ENCODE peak calls at places on chromosomes 11 and 22, in five cellular contexts. C is mesenchymal stem cell, D is Peyer's patch, O is HepG2, Y is DND-41. J is an unnamed sample.

GRCh38 chr11:64790205-64791095 is 12.1 kb upstream of the SF1 start:
- DNase-seq in C (no peak), D (no peak), O (no peak), Y (no peak), J (no peak)

GRCh38 chr11:58636587-58636986 is 14.1 kb downstream of the CNTF start:
- DNase-seq in C (no peak), D (no peak), O (no peak), Y (no peak), J (no peak)

GRCh38 chr11:72220696-72221363 is 3.7 kb upstream of the INPPL1 start:
- DNase-seq in C (no peak), D (no peak), O (no peak), Y (no peak), J (no peak)

GRCh38 chr11:73416711-73417265 is 40.6 kb downstream of the RELT start:
- DNase-seq in C (peak; percentile 48), D (no peak), O (no peak), Y (no peak), J (no peak)

GRCh38 chr22:44049369-44050231 is 25.5 kb downstream of the PARVB start:
- DNase-seq in C (no peak), D (no peak), O (no peak), Y (peak; percentile 56), J (no peak)

GRCh38 chr11:60193687-60194433 is 11.0 kb upstream of the MS4A6A start:
- DNase-seq in C (peak; percentile 74), D (peak; percentile 74), O (peak; percentile 58), Y (peak; percentile 82), J (peak; percentile 83)

GRCh38 chr11:22189660-22190059 is 3.2 kb upstream of the ANO5 start:
- DNase-seq in C (no peak), D (no peak), O (no peak), Y (no peak), J (no peak)

GRCh38 chr11:130209944-130210854 is 50.6 kb downstream of the ST14 start:
- DNase-seq in C (no peak), D (peak; percentile 43), O (no peak), Y (no peak), J (peak; percentile 17)

GRCh38 chr11:37504066-37504611 is 906.1 kb upstream of the RAG2 start:
- DNase-seq in C (peak; percentile 80), D (peak; percentile 50), O (no peak), Y (no peak), J (no peak)

GRCh38 chr11:73760680-73761402 is at the start of gene RAB6A:
- DNase-seq in C (peak; percentile 100), D (peak; percentile 100), O (peak; percentile 98), Y (peak; percentile 100), J (peak; percentile 100)

GRCh38 chr11:30196400-30197206 is 34.2 kb upstream of the FSHB start:
- DNase-seq in C (peak; percentile 20), D (peak; percentile 71), O (peak; percentile 25), Y (peak; percentile 41), J (peak; percentile 75)

GRCh38 chr11:61567286-61568061 is 13.4 kb downstream of the SYT7 start:
- DNase-seq in C (peak; percentile 72), D (peak; percentile 82), O (peak; percentile 77), Y (peak; percentile 86), J (peak; percentile 74)

GRCh38 chr11:62402226-62402625 is 16.6 kb upstream of the SCGB1A1 start:
- DNase-seq in C (no peak), D (peak; percentile 74), O (no peak), Y (peak; percentile 19), J (peak; percentile 78)

GRCh38 chr11:74736031-74736430 is 4.8 kb upstream of the CHRDL2 start:
- DNase-seq in C (no peak), D (no peak), O (no peak), Y (no peak), J (no peak)

DNA sequence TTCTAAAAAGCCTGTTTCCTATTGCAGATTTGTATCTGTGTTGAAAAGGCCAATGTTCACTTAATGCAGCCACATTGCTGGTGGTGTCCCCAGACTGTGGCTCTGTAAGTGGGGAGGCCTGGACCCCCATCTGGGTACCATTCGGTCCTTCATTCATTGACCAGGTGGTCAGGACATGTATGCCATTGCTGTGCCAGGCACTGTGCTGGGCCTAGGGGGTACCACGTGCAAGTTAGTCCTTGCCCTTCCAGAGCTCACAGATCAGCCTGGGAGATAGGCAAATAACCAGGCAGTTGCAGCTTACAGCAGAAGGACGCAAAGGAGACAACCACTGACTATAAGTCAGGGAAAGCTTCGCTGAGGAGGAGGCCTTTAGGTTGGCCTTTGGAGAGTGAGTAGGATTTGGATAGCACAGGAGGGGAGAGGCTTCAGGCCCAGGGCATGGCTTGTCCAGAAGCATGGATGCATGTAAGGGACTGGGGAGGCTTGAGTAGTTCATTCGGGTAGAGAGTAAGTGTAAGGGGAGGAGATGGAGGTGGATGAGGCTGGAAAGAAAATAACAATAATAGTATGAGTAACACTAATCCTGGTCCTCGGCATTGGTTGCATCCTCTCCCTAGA is 5.0 kb downstream of the PRDM11 start:
- DNase-seq in C (no peak), D (no peak), O (no peak), Y (no peak), J (no peak)
- H3K4me1 ChIP-seq in C (peaks cover 3% of the 10 kb centered on the region), D (no peaks in the 10 kb centered on the region), O (peaks cover 37% of the 10 kb centered on the region), Y (peaks cover 14% of the 10 kb centered on the region), J (peaks cover 8% of the 10 kb centered on the region)

DNA sequence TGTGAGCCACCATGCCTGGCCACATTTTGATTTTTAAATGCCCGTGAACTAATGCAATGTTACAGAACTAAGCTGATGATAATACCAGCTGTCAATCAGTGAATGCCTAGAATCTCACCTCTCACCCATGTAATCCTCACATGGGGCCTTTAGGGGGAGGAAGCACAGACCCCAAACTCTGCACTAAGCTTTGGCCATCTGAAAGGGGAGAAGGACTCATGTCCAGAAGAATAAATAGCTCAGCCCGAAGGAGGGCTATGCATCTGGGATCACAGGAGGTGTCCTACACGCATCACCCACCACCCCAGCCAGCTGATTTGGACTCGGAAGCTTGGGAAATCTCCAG is 36.0 kb upstream of the YPEL1 start:
- DNase-seq in C (no peak), D (peak; percentile 11), O (no peak), Y (no peak), J (no peak)
- H3K36me3 ChIP-seq in C (peaks cover 76% of the 10 kb centered on the region), D (peaks cover 1% of the 10 kb centered on the region), O (peaks cover 72% of the 10 kb centered on the region), Y (peaks cover 74% of the 10 kb centered on the region), J (peaks cover 8% of the 10 kb centered on the region)

DNA sequence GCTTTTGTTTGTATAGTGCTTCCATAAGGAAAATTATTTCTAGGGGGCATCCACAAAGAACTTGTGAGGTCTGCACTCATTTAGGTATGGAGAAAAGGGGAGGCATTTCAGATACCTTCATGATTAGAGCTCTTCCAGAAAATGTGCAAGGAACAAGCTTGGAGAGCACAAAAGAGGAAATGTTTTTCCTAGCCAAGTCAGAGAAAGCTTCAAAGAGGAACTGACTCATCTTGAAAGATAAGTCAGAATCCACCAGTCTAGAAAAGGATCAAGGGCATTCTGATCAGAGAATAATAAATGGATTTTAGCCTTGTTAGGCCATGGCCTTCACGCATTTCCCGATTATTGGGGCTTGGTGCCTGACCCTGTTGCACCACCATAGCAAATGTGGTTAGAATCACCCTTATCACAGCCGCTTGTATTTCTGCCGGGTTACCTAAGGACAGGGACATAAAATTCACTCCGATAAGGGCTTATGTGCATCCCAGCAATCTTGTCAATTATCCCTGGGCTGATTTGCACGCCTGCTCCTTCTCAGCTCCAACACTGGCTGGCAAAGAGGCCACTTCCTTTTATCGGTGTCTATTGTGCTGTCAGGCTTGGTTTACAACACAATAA is 613.6 kb downstream of the SOX6 start:
- DNase-seq in C (peak; percentile 47), D (no peak), O (no peak), Y (no peak), J (no peak)
- H3K4me1 ChIP-seq in C (no peaks in the 10 kb centered on the region), D (no peaks in the 10 kb centered on the region), O (no peaks in the 10 kb centered on the region), Y (no peaks in the 10 kb centered on the region), J (no peaks in the 10 kb centered on the region)

DNA sequence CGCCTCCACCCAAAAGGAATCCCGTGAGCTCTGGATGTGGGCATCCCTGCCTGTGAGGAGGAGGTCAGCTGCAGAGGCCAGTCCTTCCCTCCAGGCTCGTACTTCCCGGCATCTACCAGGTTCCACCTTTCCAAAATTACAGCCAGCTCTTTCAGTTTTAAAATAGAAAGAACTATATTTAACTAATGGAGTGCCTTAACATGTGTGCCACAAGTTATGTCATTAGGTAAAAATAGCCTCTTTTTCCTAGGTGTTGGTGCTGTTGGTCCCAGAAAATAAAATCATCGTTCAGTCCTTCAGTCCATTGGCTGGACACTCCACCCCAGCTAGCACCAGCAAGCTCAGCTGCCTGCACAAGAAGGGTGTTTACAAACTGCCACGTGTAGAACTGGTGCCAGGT is 75.0 kb downstream of the FLI1 start:
- DNase-seq in C (no peak), D (no peak), O (no peak), Y (no peak), J (no peak)
- H3K36me3 ChIP-seq in C (peaks cover 25% of the 10 kb centered on the region), D (no peaks in the 10 kb centered on the region), O (no peaks in the 10 kb centered on the region), Y (peaks cover 96% of the 10 kb centered on the region), J (no peaks in the 10 kb centered on the region)

GRCh38 chr22:36009085-36009484 is 19.5 kb downstream of the RBFOX2 start:
- DNase-seq in C (peak; percentile 89), D (no peak), O (no peak), Y (no peak), J (no peak)

GRCh38 chr22:36008131-36008530 is 20.5 kb downstream of the RBFOX2 start:
- DNase-seq in C (no peak), D (no peak), O (no peak), Y (no peak), J (no peak)

GRCh38 chr22:36010913-36011312 is 17.7 kb downstream of the RBFOX2 start:
- DNase-seq in C (peak; percentile 94), D (no peak), O (no peak), Y (no peak), J (no peak)

GRCh38 chr22:36008565-36008964 is 20.1 kb downstream of the RBFOX2 start:
- DNase-seq in C (peak; percentile 44), D (no peak), O (no peak), Y (no peak), J (no peak)

DNA sequence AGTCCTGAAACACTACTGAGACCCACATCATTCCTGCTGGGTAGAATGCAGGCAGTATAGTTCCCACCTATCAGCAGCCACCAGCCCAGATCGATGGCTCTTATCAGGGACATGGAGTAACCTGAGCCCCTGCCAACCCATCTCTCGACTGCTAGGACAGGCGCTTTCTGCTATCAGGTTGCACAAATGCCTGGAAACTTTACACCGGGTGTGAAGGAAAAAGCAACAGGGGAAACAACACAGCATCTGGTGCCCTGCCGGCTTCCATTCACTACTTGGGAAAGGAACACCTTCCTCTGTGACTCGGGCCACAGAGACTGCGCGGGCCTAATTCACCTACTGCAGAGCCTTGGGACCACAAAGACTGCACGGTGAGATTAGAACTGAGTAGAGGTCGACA is 18.5 kb downstream of the RBFOX2 start:
- DNase-seq in C (no peak), D (no peak), O (no peak), Y (no peak), J (no peak)
- H3K4me1 ChIP-seq in C (peaks cover 12% of the 10 kb centered on the region), D (no peaks in the 10 kb centered on the region), O (peaks cover 23% of the 10 kb centered on the region), Y (no peaks in the 10 kb centered on the region), J (peaks cover 4% of the 10 kb centered on the region)

DNA sequence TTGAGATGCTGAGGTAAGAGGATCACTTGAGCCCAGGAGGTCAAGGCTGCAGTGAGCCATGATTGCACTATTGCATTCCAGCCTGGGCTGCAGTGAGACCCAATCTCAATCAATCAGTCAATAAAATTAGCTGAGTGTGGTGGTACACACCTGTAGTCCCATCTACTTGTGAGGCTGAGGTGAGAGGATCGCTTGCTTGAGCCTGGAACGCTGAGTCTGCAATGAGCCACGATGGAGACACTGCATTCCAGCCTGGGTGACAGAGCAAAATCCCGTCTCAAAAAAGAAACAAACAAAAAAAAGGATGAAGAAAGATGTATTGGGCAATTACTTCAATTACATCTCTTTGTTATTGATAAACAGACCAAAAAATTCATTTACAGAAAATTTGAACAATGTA is 54.5 kb downstream of the MED15 start:
- DNase-seq in C (no peak), D (no peak), O (no peak), Y (no peak), J (no peak)
- H3K36me3 ChIP-seq in C (peaks cover 84% of the 10 kb centered on the region), D (no peaks in the 10 kb centered on the region), O (peaks cover 82% of the 10 kb centered on the region), Y (peaks cover 73% of the 10 kb centered on the region), J (no peaks in the 10 kb centered on the region)